ENCODE peak calls at places on chromosomes 3 and 15, in ten cellular contexts. X, K, A, O, I, Z, W, M, R and Y are unnamed samples.

GRCh38 chr15:85475317-85475701 is 94.9 kb downstream of the AKAP13 start:
- DNase-seq in I (no peak), X (no peak), R (peak), Z (no peak), K (no peak), W (no peak), O (no peak), A (no peak), M (no peak), Y (no peak)

GRCh38 chr3:6108957-6109356 is 752.0 kb upstream of the GRM7 start:
- DNase-seq in X (no peak), O (no peak), Z (no peak), I (no peak), R (no peak), K (no peak), M (no peak), A (no peak), W (no peak), Y (no peak)

GRCh38 chr3:110946810-110947209 is 124.8 kb upstream of the NECTIN3 start:
- DNase-seq in Z (no peak), A (no peak), O (no peak), K (no peak), M (no peak), W (no peak), R (no peak), X (no peak), I (no peak), Y (no peak)

GRCh38 chr3:101102678-101103296 is 109.6 kb upstream of the ABI3BP start:
- DNase-seq in Z (no peak), W (peak), M (no peak), I (no peak), O (no peak), R (no peak), A (no peak), X (no peak), K (no peak), Y (no peak)

GRCh38 chr3:120350431-120350941 is 1.3 kb upstream of the LRRC58 start:
- DNase-seq in K (no peak), I (no peak), X (peak), O (peak), A (no peak), R (no peak), M (no peak), Z (peak), W (peak), Y (no peak)

GRCh38 chr3:76554717-76555116 is 485.2 kb upstream of the ROBO2 start:
- DNase-seq in Z (no peak), X (no peak), W (no peak), I (no peak), O (no peak), A (no peak), K (no peak), M (no peak), R (no peak), Y (no peak)

GRCh38 chr15:29711531-29711930 is 110.7 kb downstream of the TJP1 start:
- DNase-seq in K (no peak), M (no peak), I (no peak), A (no peak), R (no peak), O (no peak), X (no peak), Z (no peak), W (no peak), Y (no peak)

GRCh38 chr3:11001020-11001657 is 8.6 kb downstream of the SLC6A1 start:
- DNase-seq in R (no peak), K (no peak), A (no peak), I (no peak), Z (no peak), O (no peak), W (no peak), M (peak), X (no peak), Y (no peak)

GRCh38 chr15:32733276-32733675 is 15.5 kb downstream of the GREM1 start:
- DNase-seq in K (no peak), O (no peak), A (no peak), I (no peak), Z (no peak), R (no peak), W (no peak), X (no peak), M (no peak), Y (no peak)

GRCh38 chr3:181265750-181266333 is 276.3 kb upstream of the DNAJC19 start:
- DNase-seq in W (no peak), M (no peak), R (no peak), X (peak), A (no peak), Z (no peak), O (no peak), I (no peak), K (no peak), Y (no peak)

GRCh38 chr15:49625460-49626036 is 4.7 kb downstream of the DTWD1 start:
- DNase-seq in Z (no peak), A (no peak), W (no peak), M (no peak), X (no peak), I (no peak), R (no peak), O (no peak), K (no peak), Y (no peak)

GRCh38 chr3:61903931-61904657 is 342.7 kb downstream of the PTPRG start:
- DNase-seq in O (peak), R (no peak), Z (no peak), W (no peak), X (no peak), A (peak), M (no peak), I (no peak), K (no peak), Y (no peak)

GRCh38 chr15:81155375-81156218 is 21.5 kb downstream of the CFAP161 start:
- DNase-seq in X (no peak), O (peak), I (peak), Z (peak), K (no peak), A (no peak), W (peak), M (no peak), R (no peak), Y (no peak)

GRCh38 chr15:93250212-93250611 is 161.2 kb upstream of the RGMA start:
- DNase-seq in A (no peak), R (no peak), X (no peak), M (no peak), Z (no peak), K (no peak), I (no peak), W (no peak), O (no peak), Y (no peak)

GRCh38 chr3:197555281-197556261 is at the start of gene BDH1:
- DNase-seq in M (peak), Z (peak), K (peak), R (peak), I (peak), O (peak), X (no peak), W (peak), A (peak), Y (peak)

GRCh38 chr3:174462908-174463307 is 396.2 kb upstream of the NAALADL2 start:
- DNase-seq in I (no peak), K (no peak), M (no peak), O (no peak), X (no peak), A (no peak), Z (no peak), R (no peak), W (no peak), Y (no peak)

GRCh38 chr3:113105980-113106379 is 105.4 kb upstream of the BOC start:
- DNase-seq in Z (no peak), R (no peak), X (no peak), M (no peak), W (no peak), O (no peak), K (no peak), A (no peak), I (no peak), Y (no peak)

GRCh38 chr3:170978335-170978745 is 48.2 kb downstream of the SLC2A2 start:
- DNase-seq in K (no peak), X (no peak), M (no peak), O (no peak), W (no peak), I (no peak), A (no peak), R (no peak), Z (no peak), Y (no peak)